ENCODE peak calls at places on chromosome 1, in four cellular contexts. Y is keratinocyte, R is lower lobe of right lung, U is fibroblast of pulmonary artery. T is an unnamed sample.

GRCh38 chr1:84436907-84437667 is 38.8 kb downstream of the DNASE2B start:
- DNase-seq in Y (no peak), R (no peak), U (no peak), T (no peak)

GRCh38 chr1:151816964-151817730 is 11.9 kb upstream of the LINGO4 start:
- DNase-seq in Y (no peak), R (no peak), U (no peak), T (no peak)

GRCh38 chr1:161070737-161071136 is 1.0 kb upstream of the ARHGAP30 start:
- DNase-seq in Y (no peak), R (no peak), U (no peak), T (peak; percentile 24)

GRCh38 chr1:150549496-150550221 is 451 bp downstream of the ADAMTSL4 start:
- DNase-seq in Y (no peak), R (no peak), U (peak; percentile 33), T (no peak)

GRCh38 chr1:233617025-233617424 is 3.1 kb downstream of the KCNK1 start:
- DNase-seq in Y (no peak), R (no peak), U (no peak), T (no peak)

GRCh38 chr1:53636621-53637171 is 102.3 kb downstream of the GLIS1 start:
- DNase-seq in Y (no peak), R (no peak), U (no peak), T (no peak)

GRCh38 chr1:84720275-84720780 is 30.1 kb upstream of the SSX2IP start:
- DNase-seq in Y (no peak), R (no peak), U (no peak), T (no peak)

GRCh38 chr1:205523891-205524793 is 19.7 kb downstream of the CDK18 start:
- DNase-seq in Y (no peak), R (peak; percentile 73), U (peak; percentile 77), T (peak; percentile 79)

GRCh38 chr1:40041466-40041838 is 923 bp downstream of the CAP1 start:
- DNase-seq in Y (no peak), R (no peak), U (no peak), T (no peak)

GRCh38 chr1:204868340-204868700 is 2.3 kb upstream of the NFASC start:
- DNase-seq in Y (no peak), R (no peak), U (no peak), T (no peak)

GRCh38 chr1:70818391-70818790 is 229.2 kb downstream of the PTGER3 start:
- DNase-seq in Y (no peak), R (no peak), U (peak; percentile 39), T (no peak)

GRCh38 chr1:162335126-162335525 is 41.5 kb downstream of the SPATA46 start:
- DNase-seq in Y (no peak), R (no peak), U (no peak), T (no peak)

GRCh38 chr1:28782011-28782410 is 30.0 kb upstream of the OPRD1 start:
- DNase-seq in Y (no peak), R (no peak), U (no peak), T (no peak)

GRCh38 chr1:33169290-33170055 is 12.4 kb downstream of the TRIM62 start:
- DNase-seq in Y (no peak), R (no peak), U (peak; percentile 20), T (peak; percentile 67)

GRCh38 chr1:173478099-173478555 is 992 bp downstream of the PRDX6 start:
- DNase-seq in Y (no peak), R (peak; percentile 71), U (peak; percentile 92), T (peak; percentile 89)

GRCh38 chr1:219659682-219660081 is 46.8 kb upstream of the ZC3H11B start:
- DNase-seq in Y (no peak), R (no peak), U (peak; percentile 50), T (peak; percentile 100)

GRCh38 chr1:39462074-39462473 is 29.4 kb upstream of the BMP8A start:
- DNase-seq in Y (no peak), R (no peak), U (no peak), T (peak; percentile 39)

DNA sequence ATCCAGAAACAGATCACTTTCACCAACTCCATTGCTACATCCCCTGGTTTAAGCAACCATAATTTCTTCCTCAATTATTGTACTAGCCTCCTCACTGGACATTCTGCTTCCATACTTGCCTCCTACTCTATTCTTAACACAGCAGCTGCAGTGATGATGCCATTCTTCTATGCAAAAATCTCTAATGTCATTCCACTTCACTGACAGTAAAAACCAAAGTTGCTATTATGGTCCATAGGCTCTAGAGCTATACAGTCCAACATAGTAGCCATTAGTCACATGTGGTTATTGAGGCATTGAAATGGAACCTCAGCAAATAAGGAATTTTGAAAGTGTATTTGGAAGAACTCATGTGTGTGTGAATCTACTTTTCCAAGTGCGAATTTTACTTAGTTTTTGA is 110.7 kb upstream of the KIAA0040 start:
- DNase-seq in Y (no peak), R (no peak), U (no peak), T (no peak)
- H3K4me3 ChIP-seq in Y (no peak overlapping the region), R (no peak overlapping the region), U (no peak overlapping the region), T (no peak overlapping the region)

GRCh38 chr1:90044346-90044745 is 49.4 kb downstream of the ZNF326 start:
- DNase-seq in Y (no peak), R (no peak), U (no peak), T (no peak)

GRCh38 chr1:90046635-90047034 is 51.7 kb downstream of the ZNF326 start:
- DNase-seq in Y (no peak), R (no peak), U (no peak), T (no peak)

GRCh38 chr1:90043573-90043972 is 48.7 kb downstream of the ZNF326 start:
- DNase-seq in Y (no peak), R (no peak), U (no peak), T (no peak)

GRCh38 chr1:90045853-90046563 is 51.1 kb downstream of the ZNF326 start:
- DNase-seq in Y (no peak), R (no peak), U (peak; percentile 36), T (peak; percentile 53)
- TF ChIP-seq CTCF in Y (peak; percentile 56), R (peak; percentile 34), U (peak; percentile 70), T (peak; percentile 80)

GRCh38 chr1:10721381-10722321 is 74.8 kb downstream of the CASZ1 start:
- DNase-seq in Y (no peak), R (no peak), U (no peak), T (no peak)

GRCh38 chr1:10724052-10724494 is 72.4 kb downstream of the CASZ1 start:
- DNase-seq in Y (no peak), R (peak; percentile 87), U (peak; percentile 42), T (peak; percentile 20)

GRCh38 chr1:10723317-10723716 is 73.1 kb downstream of the CASZ1 start:
- DNase-seq in Y (no peak), R (no peak), U (no peak), T (no peak)

GRCh38 chr1:10724511-10724910 is 71.9 kb downstream of the CASZ1 start:
- DNase-seq in Y (no peak), R (no peak), U (no peak), T (no peak)

DNA sequence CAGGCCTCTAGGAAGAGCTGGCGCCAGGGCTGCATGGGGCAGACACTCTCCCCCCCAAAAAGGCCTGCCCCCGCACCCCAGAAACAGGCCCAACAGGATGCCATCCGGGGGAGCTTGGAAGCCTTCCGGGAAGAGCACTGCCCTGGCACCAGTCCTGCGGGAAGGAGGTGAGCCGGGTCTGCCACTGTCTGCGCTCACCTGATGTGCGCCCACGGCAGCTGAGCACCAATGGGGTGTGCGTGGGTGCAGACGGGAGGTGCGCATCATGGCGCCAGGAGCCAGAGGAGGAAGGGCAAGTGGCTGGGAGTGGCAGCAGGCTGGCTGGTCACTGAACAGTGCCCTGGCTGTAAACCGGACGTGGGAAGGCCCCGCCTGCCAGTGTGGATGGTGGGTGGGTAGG is 73.6 kb downstream of the CASZ1 start:
- DNase-seq in Y (no peak), R (no peak), U (no peak), T (no peak)
- H3K4me3 ChIP-seq in Y (no peak overlapping the region), R (no peak overlapping the region), U (no peak overlapping the region), T (no peak overlapping the region)

GRCh38 chr1:45643978-45644377 is 20.1 kb upstream of the CCDC17 start:
- DNase-seq in Y (no peak), R (no peak), U (no peak), T (peak; percentile 24)
- TF ChIP-seq CTCF in Y (peak; percentile 29), R (no peak), U (no peak), T (peak; percentile 37)